ENCODE peak calls at places on chromosome X, in ten cellular contexts. L is aorta; J is dorsolateral prefrontal cortex; H is effector memory CD4-positive, alpha-beta T cell; R is tibial artery; T is right lobe of liver; I is right atrium auricular region; P is cardiac muscle cell; A is spleen; W is colonic mucosa. N is an unnamed sample.

GRCh38 chrX:17591741-17592110 is 145.6 kb upstream of the SCML1 start:
- DNase-seq in I (no peak), R (no peak), A (no peak), W (no peak), L (no peak), J (no peak), P (no peak), H (no peak), T (no peak), N (no peak)

GRCh38 chrX:53440631-53441517 is 6.7 kb upstream of the HSD17B10 start:
- DNase-seq in A (peak; percentile 82), T (peak; percentile 69), R (peak; percentile 86), L (peak; percentile 80), P (no peak), H (no peak), W (peak; percentile 77), J (peak; percentile 28), I (peak; percentile 89), N (peak; percentile 91)

GRCh38 chrX:150365051-150365952 is 2.2 kb downstream of the MAMLD1 start:
- DNase-seq in R (peak; percentile 85), P (peak; percentile 63), T (peak; percentile 83), W (peak; percentile 62), I (no peak), J (peak; percentile 70), L (peak; percentile 86), A (peak; percentile 87), H (no peak), N (peak; percentile 87)

GRCh38 chrX:110228453-110228852 is 89.4 kb downstream of the AMMECR1 start:
- DNase-seq in L (no peak), T (no peak), H (no peak), P (no peak), J (no peak), I (no peak), R (no peak), A (no peak), W (no peak), N (no peak)

GRCh38 chrX:120459313-120459712 is 9.8 kb downstream of the LAMP2 start:
- DNase-seq in R (no peak), P (no peak), L (no peak), T (no peak), I (no peak), J (no peak), A (no peak), W (no peak), H (no peak), N (no peak)

GRCh38 chrX:40998123-40998522 is 87.1 kb upstream of the USP9X start:
- DNase-seq in J (no peak), H (no peak), L (no peak), P (no peak), R (no peak), A (peak; percentile 30), T (no peak), W (no peak), I (no peak), N (no peak)

GRCh38 chrX:69065451-69065850 is 99.8 kb downstream of the PJA1 start:
- DNase-seq in H (no peak), I (peak; percentile 53), J (no peak), W (no peak), P (no peak), L (no peak), T (no peak), A (peak; percentile 42), R (no peak), N (no peak)

GRCh38 chrX:47297874-47298273 is 65.1 kb downstream of the USP11 start:
- DNase-seq in A (no peak), L (no peak), T (no peak), P (no peak), I (no peak), H (no peak), J (no peak), W (no peak), R (no peak), N (no peak)

GRCh38 chrX:57211906-57212305 is 74.6 kb upstream of the FAAH2 start:
- DNase-seq in H (no peak), I (no peak), R (no peak), T (no peak), P (no peak), A (no peak), W (no peak), L (no peak), J (no peak), N (no peak)

GRCh38 chrX:108090474-108091265 is 672 bp downstream of the PSMD10 start:
- DNase-seq in I (no peak), H (no peak), R (no peak), J (no peak), A (no peak), L (no peak), T (no peak), W (no peak), P (peak; percentile 8), N (no peak)

GRCh38 chrX:96703816-96704215 is 19.2 kb downstream of the DIAPH2 start:
- DNase-seq in R (no peak), H (no peak), A (no peak), W (no peak), P (no peak), I (no peak), T (no peak), L (no peak), J (no peak), N (no peak)

GRCh38 chrX:149286940-149287349 is 218.2 kb downstream of the IDS start:
- DNase-seq in H (peak; percentile 0), P (peak; percentile 43), A (no peak), W (peak; percentile 25), R (no peak), L (no peak), I (no peak), J (peak; percentile 41), T (no peak), N (peak; percentile 8)

GRCh38 chrX:110317079-110317819 is 636 bp downstream of the AMMECR1 start:
- DNase-seq in R (peak; percentile 51), T (peak; percentile 57), W (peak; percentile 35), L (peak; percentile 52), P (peak; percentile 51), J (peak; percentile 10), A (peak; percentile 89), I (no peak), H (no peak), N (peak; percentile 14)

GRCh38 chrX:150990910-150991309 is 7.8 kb downstream of the HMGB3 start:
- DNase-seq in I (no peak), R (no peak), A (no peak), P (no peak), L (no peak), H (no peak), W (no peak), J (no peak), T (no peak), N (no peak)

GRCh38 chrX:39749728-39750127 is 348.0 kb downstream of the BCOR start:
- DNase-seq in J (no peak), I (no peak), W (no peak), P (no peak), R (no peak), T (no peak), H (no peak), A (no peak), L (no peak), N (no peak)

GRCh38 chrX:39750798-39751197 is 347.0 kb downstream of the BCOR start:
- DNase-seq in H (no peak), W (no peak), A (no peak), R (no peak), T (no peak), J (no peak), P (no peak), L (no peak), I (no peak), N (no peak)

GRCh38 chrX:39750246-39750790 is 347.4 kb downstream of the BCOR start:
- DNase-seq in P (no peak), L (no peak), H (no peak), I (no peak), R (no peak), T (no peak), A (no peak), J (no peak), W (no peak), N (no peak)

GRCh38 chrX:39745782-39746181 is 352.0 kb downstream of the BCOR start:
- DNase-seq in R (no peak), J (no peak), A (no peak), W (no peak), I (no peak), P (no peak), T (no peak), L (no peak), H (no peak), N (no peak)

DNA sequence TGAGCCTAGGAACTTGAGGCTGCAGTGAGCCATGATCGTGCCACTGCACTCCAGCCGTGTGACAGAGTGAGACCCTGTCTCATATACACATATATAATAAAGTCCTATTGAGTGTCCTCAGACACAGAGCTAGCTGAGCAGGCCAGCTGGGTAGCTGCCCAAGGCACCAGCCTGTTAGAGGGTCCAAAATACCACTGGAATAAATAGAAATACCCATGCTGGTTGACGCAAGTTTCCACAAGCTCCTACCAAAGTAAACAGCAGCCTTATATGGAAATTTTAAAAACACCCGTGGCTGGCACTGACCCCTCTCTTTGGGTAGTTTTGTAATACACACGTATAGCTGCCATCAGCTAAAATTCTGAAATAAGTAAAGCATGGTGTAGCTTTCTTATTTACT is 348.6 kb downstream of the BCOR start:
- DNase-seq in R (peak; percentile 87), J (no peak), W (no peak), L (peak; percentile 69), P (no peak), H (no peak), I (no peak), T (peak; percentile 61), A (no peak), N (no peak)
- H3K4me3 ChIP-seq in R (no peak overlapping the region), J (no peak overlapping the region), W (no peak overlapping the region), L (no peak overlapping the region), P (no peak overlapping the region), H (no peak overlapping the region), I (no peak overlapping the region), T (no peak overlapping the region), A (no peak overlapping the region), N (no peak overlapping the region)

GRCh38 chrX:130028196-130028595 is 45.8 kb downstream of the BCORL1 start:
- DNase-seq in I (no peak), J (peak; percentile 43), W (peak; percentile 52), P (peak; percentile 29), L (no peak), H (peak; percentile 6), T (no peak), A (peak; percentile 86), R (no peak), N (peak; percentile 77)
- H3K27me3 ChIP-seq in I (no peaks in the 10 kb centered on the region), J (no peaks in the 10 kb centered on the region), W (no peaks in the 10 kb centered on the region), P (no peaks in the 10 kb centered on the region), L (no peaks in the 10 kb centered on the region), H (no peaks in the 10 kb centered on the region), T (no peaks in the 10 kb centered on the region), A (no peaks in the 10 kb centered on the region), R (no peaks in the 10 kb centered on the region), N (no peaks in the 10 kb centered on the region)

GRCh38 chrX:103464071-103464773 is 55.1 kb downstream of the RAB40A start:
- DNase-seq in L (no peak), J (peak; percentile 16), A (no peak), R (no peak), T (no peak), W (no peak), P (peak; percentile 55), I (no peak), H (no peak), N (no peak)
- H3K4me3 ChIP-seq in L (peak overlapping the region; percentile 33), J (peak overlapping the region; percentile 46), A (peak overlapping the region; percentile 18), R (peak overlapping the region; percentile 38), T (peak overlapping the region; percentile 7), W (peak overlapping the region; percentile 14), P (no peak overlapping the region), I (peak overlapping the region; percentile 1), H (peak overlapping the region; percentile 51), N (peak overlapping the region; percentile 42)

DNA sequence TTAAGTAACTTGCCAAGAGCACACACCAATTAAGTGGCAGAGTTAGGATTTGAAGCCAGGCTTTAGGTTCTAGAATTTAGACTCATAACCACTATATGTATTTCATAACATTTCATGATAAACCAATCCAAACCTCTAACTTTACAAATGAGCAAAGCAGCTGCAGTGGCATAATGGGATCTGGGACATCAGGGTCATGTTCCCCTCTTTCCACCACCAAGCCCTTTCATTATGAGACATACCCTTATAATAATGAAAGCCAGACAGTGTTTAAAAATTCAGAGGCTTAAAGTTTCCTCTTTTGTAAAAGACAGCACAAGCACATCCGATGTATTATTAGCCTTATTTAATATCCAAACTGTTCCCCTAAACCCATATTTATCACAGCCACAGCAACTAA is 28.3 kb upstream of the AMELX start:
- DNase-seq in R (no peak), L (no peak), I (no peak), J (no peak), P (no peak), H (no peak), W (no peak), T (no peak), A (no peak), N (no peak)
- H3K27me3 ChIP-seq in R (no peaks in the 10 kb centered on the region), L (no peaks in the 10 kb centered on the region), I (no peaks in the 10 kb centered on the region), J (no peaks in the 10 kb centered on the region), P (no peaks in the 10 kb centered on the region), H (no peaks in the 10 kb centered on the region), W (no peaks in the 10 kb centered on the region), T (no peaks in the 10 kb centered on the region), A (no peaks in the 10 kb centered on the region), N (no peaks in the 10 kb centered on the region)

N was measured in psoas muscle.